ENCODE peak calls at places on chromosomes 11 and 22, in eight cellular contexts. P is NCI-H2171 treated with DMSO at 0.1 percent for 48 hours, J is GM04504, C is NCI-H1436 treated with DMSO at 0.1 percent for 48 hours, F is MM.1S, M is endothelial cell, Q is transverse colon, O is bronchial epithelial cell. A is an unnamed sample.
A peak's percentile ranks its signal among the peaks of the same experiment; 100 is the strongest.

GRCh38 chr11:8339592-8340022 is 75.9 kb upstream of the LMO1 start:
- DNase-seq in Q (no peak), J (no peak), O (no peak), P (no peak), F (no peak), M (no peak), C (no peak), A (no peak)

GRCh38 chr11:60263434-60263833 is 17.0 kb upstream of the MS4A4A start:
- DNase-seq in Q (no peak), C (no peak), M (no peak), O (no peak), J (no peak), F (no peak), P (no peak), A (no peak)

GRCh38 chr22:20641919-20642579 is 131.9 kb upstream of the SERPIND1 start:
- DNase-seq in C (no peak), P (no peak), M (no peak), Q (no peak), O (no peak), J (no peak), F (no peak), A (no peak)

GRCh38 chr22:38014083-38014482 is 29.7 kb upstream of the SOX10 start:
- DNase-seq in J (no peak), P (no peak), Q (no peak), O (no peak), M (no peak), F (no peak), C (no peak), A (no peak)

GRCh38 chr11:134063096-134063495 is 5.8 kb upstream of the JAM3 start:
- DNase-seq in M (peak; percentile 43), J (no peak), C (no peak), O (no peak), Q (no peak), F (no peak), P (no peak), A (no peak)

GRCh38 chr11:26134481-26135355 is 197.2 kb upstream of the ANO3 start:
- DNase-seq in C (no peak), F (peak; percentile 63), Q (no peak), J (peak; percentile 4), P (peak; percentile 50), O (peak; percentile 35), M (peak; percentile 8), A (peak; percentile 21)

GRCh38 chr11:106520146-106520912 is 442.9 kb downstream of the AASDHPPT start:
- DNase-seq in O (peak; percentile 21), C (no peak), Q (no peak), J (no peak), F (no peak), M (no peak), P (no peak), A (no peak)

GRCh38 chr11:124769804-124770774 is 8.0 kb upstream of the ESAM start:
- DNase-seq in J (no peak), O (peak; percentile 69), C (no peak), F (no peak), M (no peak), P (no peak), Q (no peak), A (no peak)

GRCh38 chr11:61532136-61533038 is 23.8 kb downstream of the LRRC10B start:
- DNase-seq in Q (peak; percentile 61), F (peak; percentile 41), J (no peak), M (peak; percentile 68), P (peak; percentile 50), C (no peak), O (peak; percentile 48), A (peak; percentile 79)

GRCh38 chr22:30627480-30627879 is 8.1 kb upstream of the SLC35E4 start:
- DNase-seq in J (no peak), M (no peak), P (no peak), O (no peak), Q (no peak), C (no peak), F (no peak), A (no peak)

GRCh38 chr11:48036011-48036410 is 55.7 kb downstream of the PTPRJ start:
- DNase-seq in Q (no peak), F (no peak), C (no peak), J (no peak), M (no peak), P (peak; percentile 33), O (no peak), A (no peak)

GRCh38 chr11:64546600-64546999 is 44.4 kb upstream of the SLC22A12 start:
- DNase-seq in Q (no peak), F (no peak), J (no peak), C (no peak), M (no peak), P (no peak), O (no peak), A (no peak)

GRCh38 chr22:46457502-46458488 is 79.6 kb downstream of the CELSR1 start:
- DNase-seq in P (no peak), O (peak; percentile 33), F (no peak), C (no peak), J (no peak), Q (no peak), M (no peak), A (no peak)

GRCh38 chr11:92152245-92152644 is 72.4 kb upstream of the FAT3 start:
- DNase-seq in M (no peak), F (no peak), C (no peak), P (no peak), O (no peak), Q (no peak), J (no peak), A (no peak)

GRCh38 chr22:26453812-26454500 is 24.9 kb downstream of the ASPHD2 start:
- DNase-seq in O (no peak), C (no peak), P (peak; percentile 25), F (no peak), J (no peak), M (no peak), Q (no peak), A (no peak)

GRCh38 chr11:65609711-65610110 is 4.3 kb downstream of the MAP3K11 start:
- DNase-seq in O (no peak), J (no peak), Q (no peak), C (no peak), P (no peak), F (no peak), M (no peak), A (no peak)

GRCh38 chr11:77082838-77083552 is 16.2 kb downstream of the CAPN5 start:
- DNase-seq in C (no peak), M (no peak), Q (peak; percentile 69), O (no peak), J (no peak), F (no peak), P (no peak), A (no peak)

GRCh38 chr11:63504933-63505586 is 824 bp upstream of the LGALS12 start:
- DNase-seq in P (no peak), C (no peak), O (no peak), M (no peak), F (no peak), Q (no peak), J (no peak), A (no peak)

GRCh38 chr11:133893381-133893780 is 48.1 kb upstream of the SPATA19 start:
- DNase-seq in P (peak; percentile 51), Q (no peak), C (no peak), J (no peak), M (no peak), F (no peak), O (no peak), A (no peak)

GRCh38 chr22:22410121-22410520 is 98.4 kb downstream of the ZNF280B start:
- DNase-seq in C (no peak), M (no peak), J (no peak), P (peak; percentile 90), O (no peak), F (peak; percentile 18), Q (peak; percentile 48), A (peak; percentile 58)

GRCh38 chr11:14132312-14132711 is 169.8 kb downstream of the SPON1 start:
- DNase-seq in M (no peak), Q (peak; percentile 21), P (no peak), C (no peak), J (no peak), O (no peak), F (no peak), A (no peak)

GRCh38 chr11:7321708-7322448 is 70.2 kb downstream of the SYT9 start:
- DNase-seq in O (no peak), Q (no peak), M (no peak), C (no peak), J (no peak), P (no peak), F (no peak), A (no peak)

GRCh38 chr11:126061707-126062678 is 673 bp downstream of the CDON start:
- DNase-seq in J (no peak), F (peak; percentile 32), C (no peak), P (peak; percentile 58), Q (peak; percentile 31), M (peak; percentile 53), O (peak; percentile 45), A (peak; percentile 44)

GRCh38 chr11:88384678-88385015 is 47.1 kb upstream of the CTSC start:
- DNase-seq in P (no peak), Q (no peak), F (no peak), C (no peak), M (no peak), J (no peak), O (no peak), A (no peak)

GRCh38 chr11:44403176-44403575 is 93.2 kb upstream of the ALX4 start:
- DNase-seq in F (no peak), C (no peak), M (no peak), P (no peak), J (no peak), Q (no peak), O (no peak), A (no peak)

A was measured in B cell.